ENCODE peak calls at places on chromosomes 16 and 17, in eight cellular contexts. T is heart right ventricle, P is left lung, M is A549, I is cardiac fibroblast, Z is ovary, V is body of pancreas, B is brain microvascular endothelial cell. H is an unnamed sample.

GRCh38 chr17:77692571-77693161 is 265.8 kb upstream of the TNRC6C start:
- DNase-seq in T (no peak), Z (no peak), B (no peak), I (peak), V (no peak), M (no peak), P (no peak), H (no peak)

GRCh38 chr16:27222499-27223225 is 19.3 kb downstream of the KDM8 start:
- DNase-seq in B (no peak), T (peak), Z (no peak), P (no peak), V (no peak), I (peak), M (no peak), H (no peak)

GRCh38 chr16:57914244-57915173 is 56.4 kb downstream of the CNGB1 start:
- DNase-seq in I (no peak), V (no peak), T (no peak), Z (no peak), B (no peak), P (no peak), M (no peak), H (no peak)

GRCh38 chr17:35898283-35899070 is 18.3 kb upstream of the CCL5 start:
- DNase-seq in V (peak), B (no peak), Z (no peak), I (no peak), P (no peak), T (peak), M (no peak), H (peak)

GRCh38 chr16:49491111-49491670 is 117.6 kb downstream of the C16orf78 start:
- DNase-seq in B (no peak), M (no peak), Z (no peak), V (no peak), P (no peak), T (no peak), I (no peak), H (no peak)

GRCh38 chr16:24983521-24983920 is 31.6 kb downstream of the ARHGAP17 start:
- DNase-seq in I (peak), V (no peak), P (no peak), B (no peak), Z (no peak), M (no peak), T (no peak), H (no peak)

GRCh38 chr17:19328441-19329061 is 34.0 kb downstream of the B9D1 start:
- DNase-seq in Z (no peak), M (no peak), B (no peak), I (no peak), P (peak), T (no peak), V (no peak), H (no peak)

GRCh38 chr17:50638851-50639767 is 4.4 kb downstream of the ABCC3 start:
- DNase-seq in V (peak), I (peak), M (peak), B (peak), P (peak), Z (peak), T (peak), H (peak)

GRCh38 chr17:8060274-8060673 is 21.4 kb downstream of the ALOX15B start:
- DNase-seq in V (peak), P (no peak), M (peak), B (peak), T (no peak), I (peak), Z (no peak), H (peak)

GRCh38 chr16:4409081-4409932 is 7.1 kb downstream of the CORO7 start:
- DNase-seq in T (no peak), B (no peak), P (no peak), M (peak), V (no peak), Z (peak), I (no peak), H (no peak)

GRCh38 chr17:63837962-63838585 is 4.4 kb downstream of the SMARCD2 start:
- DNase-seq in T (no peak), I (no peak), Z (no peak), B (no peak), P (no peak), M (no peak), V (no peak), H (no peak)

GRCh38 chr17:835263-835662 is 53.1 kb downstream of the MRM3 start:
- DNase-seq in I (peak), P (no peak), V (no peak), Z (no peak), M (no peak), B (peak), T (no peak), H (no peak)

GRCh38 chr16:8818499-8819270 is 21.0 kb downstream of the PMM2 start:
- DNase-seq in I (no peak), B (no peak), V (no peak), M (no peak), P (no peak), Z (no peak), T (no peak), H (no peak)

GRCh38 chr16:68599586-68599985 is 45.5 kb upstream of the CDH3 start:
- DNase-seq in V (no peak), B (no peak), P (no peak), I (no peak), Z (no peak), T (no peak), M (no peak), H (no peak)

GRCh38 chr17:50820651-50821050 is 14.7 kb upstream of the WFIKKN2 start:
- DNase-seq in M (no peak), T (no peak), Z (no peak), P (no peak), I (no peak), V (no peak), B (no peak), H (no peak)

GRCh38 chr16:8869212-8869987 is 594 bp upstream of the CARHSP1 start:
- DNase-seq in T (no peak), Z (no peak), B (no peak), P (no peak), V (no peak), I (no peak), M (no peak), H (no peak)

DNA sequence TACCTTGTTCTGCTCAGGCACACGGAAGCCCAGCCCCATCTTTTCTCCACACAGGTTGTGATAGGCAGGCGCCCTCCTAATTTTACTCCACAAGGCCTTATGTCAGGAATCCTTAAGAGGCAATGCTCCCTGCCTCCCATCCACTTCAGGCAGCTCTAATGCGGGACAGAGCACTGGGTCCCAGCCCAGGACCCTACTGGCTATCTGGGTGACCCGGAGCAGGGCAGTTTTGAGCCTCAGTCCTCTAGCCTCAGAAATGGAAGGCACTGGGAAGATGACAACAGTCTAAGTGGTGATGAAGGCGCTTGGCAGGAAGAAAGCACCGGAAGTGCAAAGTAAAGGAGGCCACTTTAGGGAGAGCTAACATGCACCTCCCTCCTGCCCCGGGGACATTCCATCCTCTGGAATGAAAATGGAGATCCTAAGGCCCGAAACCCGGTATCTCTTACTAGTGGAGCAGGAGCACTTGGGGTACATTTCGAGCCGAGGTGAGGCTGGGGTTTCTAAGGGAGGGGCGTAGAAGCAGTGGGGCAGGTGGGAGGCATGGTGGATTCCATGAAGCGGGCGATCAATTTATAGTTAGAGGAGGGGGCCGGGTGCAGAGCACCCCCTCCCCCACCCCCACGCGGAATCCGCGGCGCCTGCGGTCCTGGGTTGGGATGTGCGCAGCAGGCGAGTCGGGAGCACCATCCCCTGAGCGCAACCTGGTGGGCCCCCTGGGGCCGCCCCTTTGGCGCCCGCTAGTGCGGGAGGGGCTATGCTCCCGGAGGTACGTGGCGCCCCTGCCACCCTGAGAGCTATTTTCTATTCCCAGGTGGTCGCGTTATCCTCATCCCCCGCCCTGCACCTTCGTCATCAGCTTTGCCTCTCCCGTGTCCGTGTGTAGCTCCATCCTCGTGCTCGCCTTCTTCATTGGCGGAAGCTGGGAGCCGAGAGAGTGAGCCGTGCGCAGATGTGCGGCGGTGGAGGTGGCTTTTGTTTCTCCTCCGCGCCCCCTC is 4.9 kb downstream of the MT1F start:
- DNase-seq in B (no peak), V (no peak), M (no peak), P (no peak), I (no peak), T (no peak), Z (no peak), H (no peak)
- H3K4me3 ChIP-seq in B (no peak), V (no peak), M (no peak), P (no peak), I (no peak), T (peak), Z (no peak), H (no peak)

DNA sequence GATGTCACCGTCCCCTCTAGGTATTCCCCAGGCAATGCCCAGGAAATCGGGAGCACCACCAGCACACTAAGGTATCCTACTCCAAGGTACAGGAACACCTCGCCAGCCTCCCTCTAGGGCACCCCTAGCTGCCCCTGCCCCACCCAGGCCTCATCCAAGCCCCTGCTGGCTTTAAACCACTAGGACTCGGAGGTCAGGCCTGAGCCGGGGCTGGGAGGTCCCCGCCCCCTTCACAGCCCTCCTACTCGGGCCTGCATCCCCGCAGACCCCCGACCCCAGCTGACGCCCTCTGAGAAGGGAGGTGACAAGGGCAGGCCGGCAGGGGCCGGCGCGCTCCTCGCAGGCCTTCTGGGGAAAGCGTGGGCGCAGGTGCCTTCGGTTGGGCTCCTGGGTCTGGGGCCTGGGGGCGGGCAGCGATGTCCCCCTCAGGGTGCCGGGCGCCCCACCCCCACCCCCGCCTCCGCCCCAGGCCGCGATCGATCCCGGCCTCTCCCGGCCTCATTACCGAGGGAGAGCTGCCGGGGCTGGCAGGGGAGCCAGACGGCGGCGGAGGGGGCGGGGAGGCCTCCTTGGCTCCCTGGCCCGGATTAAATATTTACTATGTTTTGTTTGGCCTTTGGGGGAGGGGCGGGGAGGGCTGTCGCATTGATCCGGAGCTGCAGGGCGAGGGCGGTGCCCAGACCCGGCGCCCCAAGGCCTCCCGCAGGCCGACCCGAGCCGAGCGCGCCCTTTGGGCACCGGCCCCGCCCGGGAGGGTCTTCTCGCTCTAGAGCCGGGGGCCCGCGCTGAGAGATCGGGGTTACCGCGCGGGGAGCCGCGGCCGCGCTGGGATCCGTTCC is 27.3 kb downstream of the RTN4RL1 start:
- DNase-seq in V (peak), I (no peak), M (peak), P (no peak), T (no peak), B (no peak), Z (peak), H (no peak)
- TF ChIP-seq CTCF in V (no peak), I (no peak), M (no peak), P (no peak), T (no peak), B (no peak), Z (no peak), H (no peak)

GRCh38 chr16:2022723-2023097 is 3.1 kb downstream of the NPW start:
- DNase-seq in T (peak), Z (no peak), P (no peak), I (peak), B (peak), M (peak), V (no peak), H (no peak)

GRCh38 chr16:2019919-2020831 is 590 bp downstream of the NPW start:
- DNase-seq in I (no peak), Z (peak), V (no peak), T (peak), B (no peak), P (peak), M (no peak), H (no peak)

GRCh38 chr16:2015947-2016208 is 3.7 kb upstream of the NPW start:
- DNase-seq in B (no peak), I (no peak), T (no peak), P (no peak), V (no peak), M (no peak), Z (no peak), H (no peak)

GRCh38 chr16:2016407-2016922 is 3.1 kb upstream of the NPW start:
- DNase-seq in B (no peak), T (peak), P (peak), M (no peak), V (no peak), Z (peak), I (no peak), H (no peak)

DNA sequence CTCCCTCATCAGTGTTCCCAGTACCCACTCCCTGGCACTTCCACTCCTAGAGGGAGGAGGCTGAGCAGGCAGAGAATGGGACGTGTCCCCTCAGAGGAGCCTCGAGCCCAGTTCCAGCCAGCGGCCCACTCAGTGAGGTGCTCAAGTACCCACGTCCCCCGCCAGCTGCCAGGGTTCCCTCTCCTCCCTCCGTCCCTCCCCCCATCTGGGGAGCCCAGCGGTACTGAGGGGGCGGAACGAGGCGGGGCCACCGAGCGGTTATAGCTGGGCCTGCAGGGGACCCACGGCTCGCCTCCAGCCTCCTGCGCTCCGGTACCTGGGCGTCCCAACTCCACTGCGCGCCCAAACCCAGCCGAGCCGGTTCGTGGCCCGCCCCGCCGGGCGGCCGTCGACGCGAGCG is at the start of gene NPW:
- DNase-seq in B (no peak), T (no peak), I (no peak), Z (peak), P (peak), M (no peak), V (no peak), H (no peak)
- H3K4me3 ChIP-seq in B (peak), T (peak), I (no peak), Z (no peak), P (no peak), M (no peak), V (no peak), H (no peak)

GRCh38 chr17:62180772-62181171 is 115.7 kb upstream of the MED13 start:
- DNase-seq in Z (no peak), T (no peak), I (no peak), P (no peak), M (no peak), B (no peak), V (no peak), H (no peak)

GRCh38 chr17:62178579-62178978 is 113.5 kb upstream of the MED13 start:
- DNase-seq in P (no peak), B (peak), M (no peak), T (no peak), I (peak), V (no peak), Z (no peak), H (no peak)

GRCh38 chr17:62179525-62180161 is 114.6 kb upstream of the MED13 start:
- DNase-seq in T (no peak), V (no peak), P (no peak), Z (no peak), M (peak), B (peak), I (peak), H (no peak)
- TF ChIP-seq CTCF in T (no peak), V (no peak), P (no peak), Z (no peak), M (peak), B (peak), I (no peak), H (no peak)

DNA sequence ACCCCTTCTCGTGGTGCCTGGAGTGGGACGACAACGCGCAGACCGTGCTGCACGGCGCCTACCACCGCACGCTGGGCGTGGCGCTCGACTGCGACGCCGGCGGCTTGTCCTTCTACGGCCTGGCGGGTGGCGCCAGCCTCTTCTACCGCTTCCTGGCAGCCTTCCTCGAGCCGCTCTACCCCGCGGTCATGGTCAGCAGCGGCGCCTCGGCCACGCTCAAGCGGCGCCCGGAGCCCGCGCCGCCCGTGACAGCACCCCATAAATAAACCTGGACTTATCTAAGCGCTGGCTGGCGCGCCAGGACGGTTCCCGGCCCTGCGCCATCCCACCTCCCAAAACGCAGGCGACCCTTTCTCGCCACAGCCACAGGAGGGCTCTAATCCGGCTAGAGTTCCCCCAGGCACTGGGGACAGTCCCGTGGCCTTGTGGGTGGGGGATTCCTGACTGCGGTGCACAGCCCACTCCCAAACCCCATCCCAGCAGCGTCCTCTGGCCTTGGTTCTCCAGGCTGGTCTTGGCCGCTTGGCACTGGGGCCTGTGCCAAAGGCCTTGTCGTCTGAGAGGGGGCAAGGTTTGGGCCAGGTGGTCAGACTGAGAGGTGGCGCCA is 10.2 kb upstream of the SLC16A5 start:
- DNase-seq in V (peak), M (no peak), P (peak), I (peak), B (no peak), T (peak), Z (peak), H (no peak)
- H3K4me3 ChIP-seq in V (no peak), M (no peak), P (peak), I (no peak), B (peak), T (peak), Z (peak), H (no peak)

GRCh38 chr16:1099224-1100083 is 3.4 kb upstream of the C1QTNF8 start:
- DNase-seq in B (no peak), I (no peak), T (no peak), Z (no peak), M (no peak), V (no peak), P (no peak), H (no peak)
- TF ChIP-seq CTCF in B (no peak), I (no peak), T (no peak), Z (no peak), M (no peak), V (no peak), P (no peak), H (no peak)

DNA sequence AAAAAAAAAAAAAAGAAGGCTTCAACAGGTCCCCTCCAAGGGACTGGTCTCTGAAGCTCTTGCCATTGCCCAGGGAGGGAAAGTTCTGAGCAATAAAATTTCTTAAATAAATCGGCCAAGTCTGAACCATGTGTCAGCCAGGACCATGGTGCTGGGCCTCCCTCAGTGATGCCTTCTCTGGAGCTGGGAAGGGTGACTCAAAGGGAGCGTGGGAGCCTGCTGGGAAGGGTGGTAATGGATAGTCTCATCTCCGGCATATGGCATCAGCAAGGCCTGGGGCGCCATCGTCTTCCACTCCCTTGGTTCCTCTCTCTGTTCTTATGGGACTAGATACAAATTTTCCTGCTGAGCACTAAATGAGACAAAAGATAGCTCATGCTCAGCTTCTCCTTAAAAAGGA is 2.3 kb downstream of the VKORC1 start:
- DNase-seq in T (no peak), M (no peak), P (no peak), B (no peak), I (no peak), V (no peak), Z (no peak), H (no peak)
- H3K4me3 ChIP-seq in T (no peak), M (no peak), P (no peak), B (no peak), I (no peak), V (no peak), Z (no peak), H (no peak)

GRCh38 chr16:54936979-54937672 is 6.5 kb downstream of the IRX5 start:
- DNase-seq in V (no peak), T (peak), I (peak), B (no peak), P (peak), Z (no peak), M (peak), H (no peak)
- TF ChIP-seq CTCF in V (no peak), T (peak), I (peak), B (peak), P (peak), Z (no peak), M (peak), H (no peak)

GRCh38 chr17:42761638-42762037 is 611 bp downstream of the RAMP2 start:
- DNase-seq in I (no peak), V (no peak), P (no peak), Z (no peak), M (no peak), T (no peak), B (no peak), H (no peak)
- H3K4me3 ChIP-seq in I (peak), V (no peak), P (peak), Z (peak), M (peak), T (peak), B (peak), H (no peak)

H was measured in LNCaP clone FGC.